ENCODE peak calls at places on chromosomes 2 and 18, in six cellular contexts. One of them, this sample, is unnamed. For H3K9me3, the result is how much of the 10 kb centered on the place peaks cover.

GRCh38 chr2:149413487-149413886 is 83.1 kb downstream of the LYPD6 start:
- DNase-seq in mesenchymal stem cell: no peak
- DNase-seq in IMR-90: no peak
- DNase-seq in H9: no peak
- DNase-seq in H1: no peak
- DNase-seq in trophoblast cell: no peak
- DNase-seq in this sample: no peak

GRCh38 chr2:12733846-12734245 is 17.1 kb downstream of the TRIB2 start:
- DNase-seq in mesenchymal stem cell: no peak
- DNase-seq in IMR-90: no peak
- DNase-seq in H9: no peak
- DNase-seq in H1: no peak
- DNase-seq in trophoblast cell: no peak
- DNase-seq in this sample: no peak

GRCh38 chr2:118845843-118846666 is 1.4 kb downstream of the EN1 start:
- DNase-seq in mesenchymal stem cell: no peak
- DNase-seq in IMR-90: no peak
- DNase-seq in H9: peak
- DNase-seq in H1: no peak
- DNase-seq in trophoblast cell: no peak
- DNase-seq in this sample: peak

GRCh38 chr2:198756166-198756565 is 701.6 kb downstream of the SATB2 start:
- DNase-seq in mesenchymal stem cell: no peak
- DNase-seq in IMR-90: peak
- DNase-seq in H9: no peak
- DNase-seq in H1: no peak
- DNase-seq in trophoblast cell: no peak
- DNase-seq in this sample: no peak

GRCh38 chr18:34385306-34385705 is 160.6 kb upstream of the NOL4 start:
- DNase-seq in mesenchymal stem cell: no peak
- DNase-seq in IMR-90: no peak
- DNase-seq in H9: no peak
- DNase-seq in H1: no peak
- DNase-seq in trophoblast cell: no peak
- DNase-seq in this sample: no peak

GRCh38 chr18:23798249-23798648 is 109.0 kb downstream of the LAMA3 start:
- DNase-seq in mesenchymal stem cell: no peak
- DNase-seq in IMR-90: no peak
- DNase-seq in H9: no peak
- DNase-seq in H1: no peak
- DNase-seq in trophoblast cell: no peak
- DNase-seq in this sample: no peak

GRCh38 chr2:86393521-86394490 is 47.4 kb upstream of the KDM3A start:
- DNase-seq in mesenchymal stem cell: no peak
- DNase-seq in IMR-90: peak
- DNase-seq in H9: no peak
- DNase-seq in H1: no peak
- DNase-seq in trophoblast cell: peak
- DNase-seq in this sample: no peak

GRCh38 chr2:44801676-44802408 is 139.7 kb upstream of the SIX3 start:
- DNase-seq in mesenchymal stem cell: peak
- DNase-seq in IMR-90: no peak
- DNase-seq in H9: peak
- DNase-seq in H1: no peak
- DNase-seq in trophoblast cell: no peak
- DNase-seq in this sample: no peak

GRCh38 chr2:172427990-172428840 is 829 bp downstream of the ITGA6 start:
- DNase-seq in mesenchymal stem cell: peak
- DNase-seq in IMR-90: no peak
- DNase-seq in H9: peak
- DNase-seq in H1: no peak
- DNase-seq in trophoblast cell: peak
- DNase-seq in this sample: peak

GRCh38 chr2:136764397-136765255 is 719 bp upstream of the THSD7B start:
- DNase-seq in mesenchymal stem cell: no peak
- DNase-seq in IMR-90: no peak
- DNase-seq in H9: peak
- DNase-seq in H1: no peak
- DNase-seq in trophoblast cell: no peak
- DNase-seq in this sample: peak

GRCh38 chr2:233456111-233456510 is 101.8 kb downstream of the DGKD start:
- DNase-seq in mesenchymal stem cell: no peak
- DNase-seq in IMR-90: no peak
- DNase-seq in H9: no peak
- DNase-seq in H1: no peak
- DNase-seq in trophoblast cell: no peak
- DNase-seq in this sample: no peak

GRCh38 chr2:177338177-177338721 is 54.3 kb upstream of the AGPS start:
- DNase-seq in mesenchymal stem cell: peak
- DNase-seq in IMR-90: peak
- DNase-seq in H9: no peak
- DNase-seq in H1: no peak
- DNase-seq in trophoblast cell: peak
- DNase-seq in this sample: no peak

GRCh38 chr2:43038034-43038719 is 188.2 kb downstream of the ZFP36L2 start:
- DNase-seq in mesenchymal stem cell: peak
- DNase-seq in IMR-90: peak
- DNase-seq in H9: no peak
- DNase-seq in H1: no peak
- DNase-seq in trophoblast cell: peak
- DNase-seq in this sample: no peak

GRCh38 chr2:172226244-172227061 is 123.8 kb upstream of the DLX2 start:
- DNase-seq in mesenchymal stem cell: no peak
- DNase-seq in IMR-90: no peak
- DNase-seq in H9: peak
- DNase-seq in H1: no peak
- DNase-seq in trophoblast cell: peak
- DNase-seq in this sample: no peak

GRCh38 chr18:9715974-9716373 is 7.9 kb downstream of the RAB31 start:
- DNase-seq in mesenchymal stem cell: no peak
- DNase-seq in IMR-90: no peak
- DNase-seq in H9: no peak
- DNase-seq in H1: no peak
- DNase-seq in trophoblast cell: no peak
- DNase-seq in this sample: no peak

GRCh38 chr2:112153179-112153490 is 14.9 kb downstream of the FBLN7 start:
- DNase-seq in mesenchymal stem cell: no peak
- DNase-seq in IMR-90: no peak
- DNase-seq in H9: no peak
- DNase-seq in H1: no peak
- DNase-seq in trophoblast cell: no peak
- DNase-seq in this sample: no peak

GRCh38 chr2:237569041-237569440 is 2.7 kb downstream of the PRLH start:
- DNase-seq in mesenchymal stem cell: no peak
- DNase-seq in IMR-90: no peak
- DNase-seq in H9: no peak
- DNase-seq in H1: no peak
- DNase-seq in trophoblast cell: no peak
- DNase-seq in this sample: no peak

GRCh38 chr2:125070726-125071505 is 1045.8 kb downstream of the CNTNAP5 start:
- DNase-seq in mesenchymal stem cell: no peak
- DNase-seq in IMR-90: no peak
- DNase-seq in H9: no peak
- DNase-seq in H1: no peak
- DNase-seq in trophoblast cell: no peak
- DNase-seq in this sample: no peak

GRCh38 chr2:47091118-47091517 is 64.0 kb downstream of the STPG4 start:
- DNase-seq in mesenchymal stem cell: peak
- DNase-seq in IMR-90: peak
- DNase-seq in H9: no peak
- DNase-seq in H1: no peak
- DNase-seq in trophoblast cell: no peak
- DNase-seq in this sample: no peak

GRCh38 chr2:33620-34019 is 12.7 kb downstream of the FAM110C start:
- DNase-seq in mesenchymal stem cell: no peak
- DNase-seq in IMR-90: no peak
- DNase-seq in H9: no peak
- DNase-seq in H1: no peak
- DNase-seq in trophoblast cell: peak
- DNase-seq in this sample: no peak

GRCh38 chr2:8176837-8177236 is 505.0 kb upstream of the ID2 start:
- DNase-seq in mesenchymal stem cell: no peak
- DNase-seq in IMR-90: no peak
- DNase-seq in H9: no peak
- DNase-seq in H1: no peak
- DNase-seq in trophoblast cell: peak
- DNase-seq in this sample: no peak

GRCh38 chr2:204545861-204546773 is 842 bp downstream of the PARD3B start:
- DNase-seq in mesenchymal stem cell: peak
- DNase-seq in IMR-90: no peak
- DNase-seq in H9: peak
- DNase-seq in H1: no peak
- DNase-seq in trophoblast cell: peak
- DNase-seq in this sample: no peak

GRCh38 chr2:177419274-177419673 is 26.7 kb downstream of the AGPS start:
- DNase-seq in mesenchymal stem cell: no peak
- DNase-seq in IMR-90: peak
- DNase-seq in H9: no peak
- DNase-seq in H1: no peak
- DNase-seq in trophoblast cell: no peak
- DNase-seq in this sample: no peak

GRCh38 chr2:120919771-120920437 is 184.2 kb downstream of the GLI2 start:
- DNase-seq in mesenchymal stem cell: peak
- DNase-seq in IMR-90: peak
- DNase-seq in H9: no peak
- DNase-seq in H1: no peak
- DNase-seq in trophoblast cell: peak
- DNase-seq in this sample: no peak

GRCh38 chr18:74370163-74370562 is 54.5 kb downstream of the C18orf63 start:
- DNase-seq in mesenchymal stem cell: no peak
- DNase-seq in IMR-90: no peak
- DNase-seq in H9: no peak
- DNase-seq in H1: no peak
- DNase-seq in trophoblast cell: no peak
- DNase-seq in this sample: no peak

GRCh38 chr2:21035282-21035973 is 8.4 kb downstream of the APOB start:
- DNase-seq in mesenchymal stem cell: no peak
- DNase-seq in IMR-90: no peak
- DNase-seq in H9: no peak
- DNase-seq in H1: no peak
- DNase-seq in trophoblast cell: no peak
- DNase-seq in this sample: no peak

GRCh38 chr2:21032338-21033236 is 11.3 kb downstream of the APOB start:
- DNase-seq in mesenchymal stem cell: no peak
- DNase-seq in IMR-90: no peak
- DNase-seq in H9: no peak
- DNase-seq in H1: no peak
- DNase-seq in trophoblast cell: no peak
- DNase-seq in this sample: no peak

GRCh38 chr2:21033237-21034155 is 10.4 kb downstream of the APOB start:
- DNase-seq in mesenchymal stem cell: no peak
- DNase-seq in IMR-90: no peak
- DNase-seq in H9: no peak
- DNase-seq in H1: no peak
- DNase-seq in trophoblast cell: no peak
- DNase-seq in this sample: no peak

GRCh38 chr2:21034972-21035279 is 8.9 kb downstream of the APOB start:
- DNase-seq in mesenchymal stem cell: no peak
- DNase-seq in IMR-90: no peak
- DNase-seq in H9: no peak
- DNase-seq in H1: no peak
- DNase-seq in trophoblast cell: no peak
- DNase-seq in this sample: no peak

GRCh38 chr2:21034156-21034971 is 9.5 kb downstream of the APOB start:
- DNase-seq in mesenchymal stem cell: no peak
- DNase-seq in IMR-90: no peak
- DNase-seq in H9: no peak
- DNase-seq in H1: no peak
- DNase-seq in trophoblast cell: no peak
- DNase-seq in this sample: no peak
- H3K14ac ChIP-seq in mesenchymal stem cell: no peak
- H3K14ac ChIP-seq in IMR-90: no peak
- H3K14ac ChIP-seq in H9: no peak
- H3K14ac ChIP-seq in H1: no peak
- H3K14ac ChIP-seq in trophoblast cell: no peak
- H3K14ac ChIP-seq in this sample: no peak

GRCh38 chr18:48957616-48958015 is 6.9 kb upstream of the SMAD7 start:
- DNase-seq in mesenchymal stem cell: no peak
- DNase-seq in IMR-90: no peak
- DNase-seq in H9: no peak
- DNase-seq in H1: no peak
- DNase-seq in trophoblast cell: no peak
- DNase-seq in this sample: no peak

GRCh38 chr18:48959921-48960920 is 9.5 kb upstream of the SMAD7 start:
- DNase-seq in mesenchymal stem cell: peak
- DNase-seq in IMR-90: peak
- DNase-seq in H9: peak
- DNase-seq in H1: peak
- DNase-seq in trophoblast cell: peak
- DNase-seq in this sample: no peak

GRCh38 chr18:48959551-48959920 is 8.8 kb upstream of the SMAD7 start:
- DNase-seq in mesenchymal stem cell: peak
- DNase-seq in IMR-90: no peak
- DNase-seq in H9: no peak
- DNase-seq in H1: no peak
- DNase-seq in trophoblast cell: no peak
- DNase-seq in this sample: no peak

GRCh38 chr18:48957136-48957535 is 6.4 kb upstream of the SMAD7 start:
- DNase-seq in mesenchymal stem cell: no peak
- DNase-seq in IMR-90: no peak
- DNase-seq in H9: no peak
- DNase-seq in H1: no peak
- DNase-seq in trophoblast cell: no peak
- DNase-seq in this sample: no peak

GRCh38 chr18:48958951-48959350 is 8.2 kb upstream of the SMAD7 start:
- DNase-seq in mesenchymal stem cell: no peak
- DNase-seq in IMR-90: no peak
- DNase-seq in H9: no peak
- DNase-seq in H1: no peak
- DNase-seq in trophoblast cell: no peak
- DNase-seq in this sample: no peak
- H3K4ac ChIP-seq in mesenchymal stem cell: no peak
- H3K4ac ChIP-seq in IMR-90: peak
- H3K4ac ChIP-seq in H9: no peak
- H3K4ac ChIP-seq in H1: peak
- H3K4ac ChIP-seq in trophoblast cell: no peak
- H3K4ac ChIP-seq in this sample: no peak

GRCh38 chr2:133393881-133394280 is 174.4 kb downstream of the NCKAP5 start:
- DNase-seq in mesenchymal stem cell: no peak
- DNase-seq in IMR-90: no peak
- DNase-seq in H9: no peak
- DNase-seq in H1: no peak
- DNase-seq in trophoblast cell: no peak
- DNase-seq in this sample: no peak
- H3K9me3 ChIP-seq in mesenchymal stem cell: under half
- H3K9me3 ChIP-seq in IMR-90: under half
- H3K9me3 ChIP-seq in H9: under half
- H3K9me3 ChIP-seq in H1: under half
- H3K9me3 ChIP-seq in trophoblast cell: under half
- H3K9me3 ChIP-seq in this sample: under half

DNA sequence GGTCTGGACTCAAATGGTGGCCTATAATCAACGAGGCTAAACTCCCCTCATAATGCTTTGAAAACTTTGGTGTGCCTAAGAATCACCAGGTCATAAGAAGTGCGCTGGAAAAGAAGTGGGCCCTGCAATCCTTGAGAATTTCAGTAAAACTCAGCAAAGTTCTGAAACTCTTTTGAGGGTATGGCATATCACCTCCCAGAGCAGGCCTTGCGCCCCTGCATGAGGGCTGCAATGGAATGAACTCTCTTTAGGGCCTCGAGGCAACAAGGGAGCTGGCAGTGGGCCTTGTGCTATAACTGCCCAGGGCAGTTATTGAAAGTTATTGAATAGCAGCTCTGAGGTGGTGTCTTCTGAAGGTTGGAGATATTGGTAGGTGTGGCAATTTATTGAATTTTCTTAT is 34.5 kb upstream of the AFF3 start:
- DNase-seq in mesenchymal stem cell: no peak
- DNase-seq in IMR-90: no peak
- DNase-seq in H9: peak
- DNase-seq in H1: no peak
- DNase-seq in trophoblast cell: no peak
- DNase-seq in this sample: no peak
- H3K14ac ChIP-seq in mesenchymal stem cell: no peak
- H3K14ac ChIP-seq in IMR-90: no peak
- H3K14ac ChIP-seq in H9: no peak
- H3K14ac ChIP-seq in H1: no peak
- H3K14ac ChIP-seq in trophoblast cell: no peak
- H3K14ac ChIP-seq in this sample: no peak